ENCODE peak calls at places on chromosomes 11 and 22, in seven cellular contexts. One of them, this sample, is unnamed.

GRCh38 chr11:74037309-74037708 is 28.4 kb upstream of the UCP3 start:
- DNase-seq in colonic mucosa: no peak
- DNase-seq in HCT116: peak; percentile 36
- DNase-seq in cardiac muscle cell: no peak
- DNase-seq in GM23338: no peak
- DNase-seq in heart right ventricle: no peak
- DNase-seq in prostate gland: no peak
- DNase-seq in this sample: no peak

GRCh38 chr11:128135451-128135850 is 451.9 kb downstream of the ETS1 start:
- DNase-seq in cardiac muscle cell: peak; percentile 57
- DNase-seq in heart right ventricle: no peak
- DNase-seq in prostate gland: peak; percentile 27
- DNase-seq in HCT116: no peak
- DNase-seq in colonic mucosa: no peak
- DNase-seq in GM23338: peak; percentile 69
- DNase-seq in this sample: no peak

GRCh38 chr22:35601743-35602633 is 15.1 kb downstream of the MB start:
- DNase-seq in prostate gland: no peak
- DNase-seq in HCT116: no peak
- DNase-seq in heart right ventricle: no peak
- DNase-seq in GM23338: no peak
- DNase-seq in colonic mucosa: no peak
- DNase-seq in cardiac muscle cell: peak; percentile 80
- DNase-seq in this sample: peak; percentile 44

GRCh38 chr22:40401532-40401931 is 31.1 kb downstream of the SGSM3 start:
- DNase-seq in GM23338: no peak
- DNase-seq in heart right ventricle: no peak
- DNase-seq in HCT116: no peak
- DNase-seq in cardiac muscle cell: no peak
- DNase-seq in prostate gland: no peak
- DNase-seq in colonic mucosa: no peak
- DNase-seq in this sample: no peak

GRCh38 chr22:38317237-38317994 is at the start of gene CSNK1E:
- DNase-seq in HCT116: no peak
- DNase-seq in heart right ventricle: peak; percentile 86
- DNase-seq in prostate gland: peak; percentile 76
- DNase-seq in cardiac muscle cell: peak; percentile 77
- DNase-seq in GM23338: peak; percentile 83
- DNase-seq in colonic mucosa: peak; percentile 84
- DNase-seq in this sample: peak; percentile 69

GRCh38 chr11:111631666-111632039 is 29.4 kb downstream of the SIK2 start:
- DNase-seq in heart right ventricle: no peak
- DNase-seq in colonic mucosa: no peak
- DNase-seq in prostate gland: no peak
- DNase-seq in HCT116: no peak
- DNase-seq in cardiac muscle cell: peak; percentile 74
- DNase-seq in GM23338: no peak
- DNase-seq in this sample: no peak

GRCh38 chr22:38863531-38864131 is 8.4 kb downstream of the CBX6 start:
- DNase-seq in prostate gland: no peak
- DNase-seq in colonic mucosa: no peak
- DNase-seq in GM23338: no peak
- DNase-seq in heart right ventricle: no peak
- DNase-seq in cardiac muscle cell: no peak
- DNase-seq in HCT116: no peak
- DNase-seq in this sample: no peak

GRCh38 chr11:11579012-11579755 is 42.6 kb downstream of the GALNT18 start:
- DNase-seq in colonic mucosa: no peak
- DNase-seq in HCT116: no peak
- DNase-seq in cardiac muscle cell: no peak
- DNase-seq in GM23338: no peak
- DNase-seq in prostate gland: no peak
- DNase-seq in heart right ventricle: peak; percentile 39
- DNase-seq in this sample: peak; percentile 28

GRCh38 chr22:29314074-29314473 is 1.4 kb downstream of the RASL10A start:
- DNase-seq in cardiac muscle cell: no peak
- DNase-seq in prostate gland: no peak
- DNase-seq in HCT116: no peak
- DNase-seq in colonic mucosa: peak; percentile 69
- DNase-seq in heart right ventricle: no peak
- DNase-seq in GM23338: no peak
- DNase-seq in this sample: no peak

GRCh38 chr11:104113541-104113940 is 50.4 kb downstream of the PDGFD start:
- DNase-seq in heart right ventricle: no peak
- DNase-seq in prostate gland: no peak
- DNase-seq in cardiac muscle cell: no peak
- DNase-seq in colonic mucosa: no peak
- DNase-seq in HCT116: no peak
- DNase-seq in GM23338: no peak
- DNase-seq in this sample: no peak

GRCh38 chr22:27991586-27992293 is 72.7 kb upstream of the PITPNB start:
- DNase-seq in heart right ventricle: no peak
- DNase-seq in prostate gland: no peak
- DNase-seq in HCT116: no peak
- DNase-seq in colonic mucosa: no peak
- DNase-seq in GM23338: no peak
- DNase-seq in cardiac muscle cell: no peak
- DNase-seq in this sample: no peak

GRCh38 chr22:37411655-37412054 is 15.6 kb downstream of the ELFN2 start:
- DNase-seq in GM23338: no peak
- DNase-seq in colonic mucosa: no peak
- DNase-seq in heart right ventricle: no peak
- DNase-seq in HCT116: no peak
- DNase-seq in cardiac muscle cell: no peak
- DNase-seq in prostate gland: no peak
- DNase-seq in this sample: no peak

GRCh38 chr11:113048820-113049555 is 87.8 kb downstream of the NCAM1 start:
- DNase-seq in GM23338: no peak
- DNase-seq in prostate gland: no peak
- DNase-seq in cardiac muscle cell: peak; percentile 53
- DNase-seq in colonic mucosa: no peak
- DNase-seq in heart right ventricle: no peak
- DNase-seq in HCT116: no peak
- DNase-seq in this sample: no peak

GRCh38 chr22:38802671-38803121 is 8.8 kb upstream of the DNAL4 start:
- DNase-seq in prostate gland: peak; percentile 24
- DNase-seq in cardiac muscle cell: peak; percentile 95
- DNase-seq in GM23338: peak; percentile 70
- DNase-seq in heart right ventricle: peak; percentile 38
- DNase-seq in colonic mucosa: peak; percentile 28
- DNase-seq in HCT116: peak; percentile 62
- DNase-seq in this sample: peak; percentile 41

GRCh38 chr22:48743601-48744282 is 1083.9 kb downstream of the BRD1 start:
- DNase-seq in cardiac muscle cell: no peak
- DNase-seq in heart right ventricle: no peak
- DNase-seq in colonic mucosa: no peak
- DNase-seq in prostate gland: no peak
- DNase-seq in HCT116: no peak
- DNase-seq in GM23338: no peak
- DNase-seq in this sample: no peak

GRCh38 chr11:46305295-46305694 is 27.8 kb downstream of the CREB3L1 start:
- DNase-seq in cardiac muscle cell: peak; percentile 81
- DNase-seq in heart right ventricle: no peak
- DNase-seq in prostate gland: no peak
- DNase-seq in GM23338: no peak
- DNase-seq in colonic mucosa: no peak
- DNase-seq in HCT116: no peak
- DNase-seq in this sample: no peak

GRCh38 chr22:22731374-22731676 is 86.9 kb downstream of the GGTLC2 start:
- DNase-seq in GM23338: no peak
- DNase-seq in colonic mucosa: no peak
- DNase-seq in cardiac muscle cell: no peak
- DNase-seq in HCT116: no peak
- DNase-seq in prostate gland: no peak
- DNase-seq in heart right ventricle: no peak
- DNase-seq in this sample: no peak

GRCh38 chr11:27246925-27247324 is 116.1 kb downstream of the CCDC34 start:
- DNase-seq in colonic mucosa: no peak
- DNase-seq in heart right ventricle: no peak
- DNase-seq in prostate gland: no peak
- DNase-seq in GM23338: no peak
- DNase-seq in cardiac muscle cell: no peak
- DNase-seq in HCT116: no peak
- DNase-seq in this sample: no peak

GRCh38 chr22:32788884-32789624 is 12.5 kb upstream of the TIMP3 start:
- DNase-seq in cardiac muscle cell: peak; percentile 84
- DNase-seq in heart right ventricle: no peak
- DNase-seq in colonic mucosa: no peak
- DNase-seq in HCT116: no peak
- DNase-seq in prostate gland: peak; percentile 34
- DNase-seq in GM23338: no peak
- DNase-seq in this sample: no peak

GRCh38 chr22:32791056-32791455 is 10.4 kb upstream of the TIMP3 start:
- DNase-seq in cardiac muscle cell: no peak
- DNase-seq in colonic mucosa: no peak
- DNase-seq in heart right ventricle: no peak
- DNase-seq in GM23338: no peak
- DNase-seq in prostate gland: no peak
- DNase-seq in HCT116: no peak
- DNase-seq in this sample: no peak

GRCh38 chr22:32785636-32786418 is 15.7 kb upstream of the TIMP3 start:
- DNase-seq in cardiac muscle cell: no peak
- DNase-seq in heart right ventricle: no peak
- DNase-seq in GM23338: no peak
- DNase-seq in colonic mucosa: no peak
- DNase-seq in prostate gland: no peak
- DNase-seq in HCT116: no peak
- DNase-seq in this sample: no peak

GRCh38 chr22:32793604-32794003 is 7.9 kb upstream of the TIMP3 start:
- DNase-seq in HCT116: no peak
- DNase-seq in GM23338: no peak
- DNase-seq in colonic mucosa: no peak
- DNase-seq in prostate gland: no peak
- DNase-seq in cardiac muscle cell: no peak
- DNase-seq in heart right ventricle: no peak
- DNase-seq in this sample: no peak

DNA sequence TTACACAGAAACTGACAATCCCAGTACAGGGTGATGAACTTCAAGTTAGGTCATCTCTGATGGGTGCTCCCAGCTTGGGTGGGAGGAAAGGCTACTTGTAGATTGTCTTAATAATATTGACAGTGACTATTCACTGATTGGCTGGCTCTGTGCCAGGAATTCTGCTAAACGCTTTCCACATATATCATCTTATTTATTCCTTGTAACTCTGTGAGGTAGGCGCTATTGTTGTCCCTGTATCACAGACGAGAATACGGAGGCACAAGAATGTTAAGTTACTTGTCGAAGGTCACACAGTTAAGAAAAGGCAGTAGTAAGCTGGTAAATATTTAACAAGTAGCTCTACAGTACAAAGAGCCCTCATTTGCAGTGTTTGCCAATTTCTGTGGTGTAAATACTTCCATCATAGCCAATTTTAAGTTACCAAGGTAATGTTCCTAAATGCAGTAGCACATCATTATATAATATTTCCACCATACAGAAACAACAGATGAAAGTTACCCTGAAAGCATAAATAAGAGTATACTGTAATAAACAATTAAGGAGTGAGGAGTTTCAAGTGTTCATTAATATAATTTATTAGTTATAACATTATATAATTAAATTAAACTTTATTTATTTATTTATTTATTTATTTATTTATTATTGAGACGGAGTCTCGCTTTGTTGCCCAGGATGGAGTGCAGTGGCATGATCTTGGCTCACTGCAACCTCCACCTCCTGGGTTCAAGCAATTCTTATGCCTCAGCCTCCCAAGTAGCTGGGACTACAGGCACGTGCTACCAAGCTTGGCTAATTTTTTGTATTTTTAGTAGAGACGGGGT is 11.5 kb upstream of the TIMP3 start:
- DNase-seq in colonic mucosa: no peak
- DNase-seq in heart right ventricle: no peak
- DNase-seq in GM23338: no peak
- DNase-seq in prostate gland: no peak
- DNase-seq in cardiac muscle cell: no peak
- DNase-seq in HCT116: no peak
- DNase-seq in this sample: no peak
- TF ChIP-seq CTCF in colonic mucosa: no peak
- TF ChIP-seq CTCF in heart right ventricle: no peak
- TF ChIP-seq CTCF in GM23338: no peak
- TF ChIP-seq CTCF in prostate gland: no peak
- TF ChIP-seq CTCF in cardiac muscle cell: no peak
- TF ChIP-seq CTCF in HCT116: no peak
- TF ChIP-seq CTCF in this sample: no peak

GRCh38 chr11:45270946-45271345 is 15.2 kb downstream of the SYT13 start:
- DNase-seq in cardiac muscle cell: no peak
- DNase-seq in prostate gland: no peak
- DNase-seq in HCT116: no peak
- DNase-seq in colonic mucosa: no peak
- DNase-seq in GM23338: no peak
- DNase-seq in heart right ventricle: no peak
- DNase-seq in this sample: no peak
- H3K27ac ChIP-seq in cardiac muscle cell: no peak overlapping the region
- H3K27ac ChIP-seq in prostate gland: no peak overlapping the region
- H3K27ac ChIP-seq in HCT116: no peak overlapping the region
- H3K27ac ChIP-seq in colonic mucosa: no peak overlapping the region
- H3K27ac ChIP-seq in GM23338: no peak overlapping the region
- H3K27ac ChIP-seq in heart right ventricle: no peak overlapping the region
- H3K27ac ChIP-seq in this sample: no peak overlapping the region

DNA sequence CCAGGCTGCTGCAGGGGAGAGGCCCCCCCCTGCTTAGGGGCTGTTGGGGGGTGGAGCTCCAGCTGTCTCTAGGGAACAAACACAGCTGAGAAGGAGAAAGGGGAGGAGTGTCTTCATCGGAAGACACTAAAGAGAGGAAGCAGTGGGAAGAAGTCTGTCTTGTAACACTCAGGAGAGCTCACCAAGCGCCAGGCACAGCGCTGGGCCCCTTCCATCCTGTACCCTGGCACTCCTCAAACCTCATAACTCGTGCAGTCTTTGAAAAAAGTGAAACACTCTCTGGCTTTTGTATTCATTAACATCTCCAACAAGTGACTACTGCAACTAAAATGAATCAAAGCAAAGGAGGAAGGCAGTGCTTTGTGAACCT is 67.4 kb upstream of the PRDM11 start:
- DNase-seq in HCT116: no peak
- DNase-seq in GM23338: no peak
- DNase-seq in heart right ventricle: no peak
- DNase-seq in prostate gland: no peak
- DNase-seq in colonic mucosa: no peak
- DNase-seq in cardiac muscle cell: no peak
- DNase-seq in this sample: no peak
- TF ChIP-seq CTCF in HCT116: no peak
- TF ChIP-seq CTCF in GM23338: no peak
- TF ChIP-seq CTCF in heart right ventricle: no peak
- TF ChIP-seq CTCF in prostate gland: no peak
- TF ChIP-seq CTCF in colonic mucosa: no peak
- TF ChIP-seq CTCF in cardiac muscle cell: no peak
- TF ChIP-seq CTCF in this sample: no peak

DNA sequence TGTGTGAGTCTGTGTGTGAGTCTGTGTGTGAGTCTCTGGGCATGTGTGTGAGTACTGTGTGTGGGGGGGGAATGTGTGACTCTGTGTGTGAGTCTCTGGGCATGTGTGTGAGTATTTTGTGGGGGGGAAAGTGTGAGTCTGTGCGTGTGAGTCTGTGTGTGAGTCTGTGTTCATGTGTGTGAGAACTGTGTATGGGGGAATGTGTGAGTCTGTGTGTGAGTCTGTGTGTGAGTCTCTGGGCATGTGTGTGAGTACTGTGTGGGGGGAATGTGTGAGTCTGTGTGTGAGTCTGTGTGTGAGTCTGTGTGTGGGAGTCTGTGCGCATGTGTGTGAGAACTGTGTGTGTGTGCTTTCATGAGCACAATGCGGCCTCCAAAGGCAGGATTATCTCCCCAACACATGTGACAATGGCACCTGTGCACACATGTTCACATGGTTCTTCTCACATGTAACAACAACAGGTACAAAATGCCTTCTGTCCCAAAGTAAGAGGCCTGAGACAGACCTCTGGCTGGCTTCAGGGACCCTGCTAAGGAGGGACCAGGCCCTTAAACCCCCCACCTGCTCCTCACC is 1.6 kb downstream of the CD5 start:
- DNase-seq in heart right ventricle: no peak
- DNase-seq in GM23338: no peak
- DNase-seq in colonic mucosa: no peak
- DNase-seq in prostate gland: no peak
- DNase-seq in HCT116: no peak
- DNase-seq in cardiac muscle cell: no peak
- DNase-seq in this sample: no peak
- H3K27ac ChIP-seq in heart right ventricle: no peak overlapping the region
- H3K27ac ChIP-seq in GM23338: no peak overlapping the region
- H3K27ac ChIP-seq in colonic mucosa: no peak overlapping the region
- H3K27ac ChIP-seq in prostate gland: no peak overlapping the region
- H3K27ac ChIP-seq in HCT116: no peak overlapping the region
- H3K27ac ChIP-seq in cardiac muscle cell: no peak overlapping the region
- H3K27ac ChIP-seq in this sample: no peak overlapping the region

This sample was measured in lung.